ENCODE peak calls at places on chromosomes 6 and 20, in six cellular contexts. One of them, this sample, is unnamed.

GRCh38 chr6:20610636-20611200 is 76.5 kb downstream of the CDKAL1 start:
- DNase-seq in HTR-8/SVneo: no peak
- DNase-seq in H1: no peak
- DNase-seq in NCI-H1048: no peak
- DNase-seq in GM06990: no peak
- DNase-seq in H4: no peak
- DNase-seq in this sample: no peak

GRCh38 chr6:155261146-155261900 is 2.5 kb upstream of the CLDN20 start:
- DNase-seq in HTR-8/SVneo: no peak
- DNase-seq in H1: no peak
- DNase-seq in NCI-H1048: no peak
- DNase-seq in GM06990: no peak
- DNase-seq in H4: no peak
- DNase-seq in this sample: no peak

GRCh38 chr20:3911956-3912355 is 22.8 kb downstream of the PANK2 start:
- DNase-seq in GM06990: no peak
- DNase-seq in NCI-H1048: no peak
- DNase-seq in H4: no peak
- DNase-seq in HTR-8/SVneo: no peak
- DNase-seq in H1: no peak
- DNase-seq in this sample: no peak

GRCh38 chr6:143279385-143279784 is 171.1 kb downstream of the ADAT2 start:
- DNase-seq in HTR-8/SVneo: peak
- DNase-seq in H4: peak
- DNase-seq in NCI-H1048: no peak
- DNase-seq in H1: no peak
- DNase-seq in GM06990: no peak
- DNase-seq in this sample: peak

GRCh38 chr20:58405504-58406291 is 16.7 kb downstream of the VAPB start:
- DNase-seq in H4: no peak
- DNase-seq in H1: no peak
- DNase-seq in NCI-H1048: no peak
- DNase-seq in HTR-8/SVneo: no peak
- DNase-seq in GM06990: no peak
- DNase-seq in this sample: no peak

GRCh38 chr6:30744054-30744805 is at the start of gene IER3:
- DNase-seq in GM06990: peak
- DNase-seq in H4: peak
- DNase-seq in NCI-H1048: peak
- DNase-seq in HTR-8/SVneo: peak
- DNase-seq in H1: no peak
- DNase-seq in this sample: peak

GRCh38 chr6:152404458-152404857 is 232.7 kb downstream of the SYNE1 start:
- DNase-seq in NCI-H1048: no peak
- DNase-seq in GM06990: no peak
- DNase-seq in HTR-8/SVneo: no peak
- DNase-seq in H4: no peak
- DNase-seq in H1: no peak
- DNase-seq in this sample: no peak

GRCh38 chr6:122619309-122619708 is 9.1 kb downstream of the PKIB start:
- DNase-seq in GM06990: no peak
- DNase-seq in H4: no peak
- DNase-seq in NCI-H1048: no peak
- DNase-seq in H1: no peak
- DNase-seq in HTR-8/SVneo: no peak
- DNase-seq in this sample: no peak

GRCh38 chr6:31729979-31730630 is 1.0 kb upstream of the DDAH2 start:
- DNase-seq in H1: peak
- DNase-seq in HTR-8/SVneo: peak
- DNase-seq in GM06990: peak
- DNase-seq in NCI-H1048: peak
- DNase-seq in H4: peak
- DNase-seq in this sample: peak

GRCh38 chr6:152874846-152875568 is 107.8 kb downstream of the FBXO5 start:
- DNase-seq in H4: no peak
- DNase-seq in H1: no peak
- DNase-seq in HTR-8/SVneo: no peak
- DNase-seq in GM06990: no peak
- DNase-seq in NCI-H1048: no peak
- DNase-seq in this sample: no peak

GRCh38 chr6:13794184-13794583 is 20.2 kb downstream of the MCUR1 start:
- DNase-seq in H4: peak
- DNase-seq in GM06990: no peak
- DNase-seq in HTR-8/SVneo: no peak
- DNase-seq in H1: no peak
- DNase-seq in NCI-H1048: no peak
- DNase-seq in this sample: peak

GRCh38 chr6:32178547-32179440 is 589 bp downstream of the RNF5 start:
- DNase-seq in NCI-H1048: no peak
- DNase-seq in GM06990: no peak
- DNase-seq in H1: no peak
- DNase-seq in HTR-8/SVneo: no peak
- DNase-seq in H4: no peak
- DNase-seq in this sample: no peak

GRCh38 chr6:44537306-44538049 is 150.0 kb downstream of the CDC5L start:
- DNase-seq in HTR-8/SVneo: no peak
- DNase-seq in GM06990: no peak
- DNase-seq in H1: no peak
- DNase-seq in H4: no peak
- DNase-seq in NCI-H1048: no peak
- DNase-seq in this sample: no peak

GRCh38 chr6:13724174-13724573 is 12.5 kb upstream of the RANBP9 start:
- DNase-seq in GM06990: no peak
- DNase-seq in H1: no peak
- DNase-seq in H4: peak
- DNase-seq in HTR-8/SVneo: no peak
- DNase-seq in NCI-H1048: no peak
- DNase-seq in this sample: peak

GRCh38 chr6:164991573-164991972 is 317.8 kb downstream of the C6orf118 start:
- DNase-seq in HTR-8/SVneo: no peak
- DNase-seq in NCI-H1048: no peak
- DNase-seq in H1: no peak
- DNase-seq in H4: no peak
- DNase-seq in GM06990: no peak
- DNase-seq in this sample: no peak

GRCh38 chr6:3747100-3747737 is 4.3 kb downstream of the PXDC1 start:
- DNase-seq in HTR-8/SVneo: no peak
- DNase-seq in NCI-H1048: no peak
- DNase-seq in GM06990: no peak
- DNase-seq in H4: no peak
- DNase-seq in H1: no peak
- DNase-seq in this sample: no peak

GRCh38 chr6:46323312-46323965 is 152.7 kb upstream of the ENPP5 start:
- DNase-seq in HTR-8/SVneo: peak
- DNase-seq in GM06990: no peak
- DNase-seq in H1: no peak
- DNase-seq in H4: peak
- DNase-seq in NCI-H1048: no peak
- DNase-seq in this sample: peak

GRCh38 chr6:166097914-166098522 is 69.6 kb downstream of the TBXT start:
- DNase-seq in H4: peak
- DNase-seq in H1: peak
- DNase-seq in HTR-8/SVneo: peak
- DNase-seq in NCI-H1048: no peak
- DNase-seq in GM06990: peak
- DNase-seq in this sample: no peak

GRCh38 chr20:29878777-29879442 is 1378.6 kb upstream of the DEFB115 start:
- DNase-seq in HTR-8/SVneo: no peak
- DNase-seq in H1: no peak
- DNase-seq in H4: no peak
- DNase-seq in GM06990: no peak
- DNase-seq in NCI-H1048: no peak
- DNase-seq in this sample: no peak

GRCh38 chr20:373171-373890 is 7.2 kb upstream of the TRIB3 start:
- DNase-seq in HTR-8/SVneo: peak
- DNase-seq in GM06990: no peak
- DNase-seq in NCI-H1048: no peak
- DNase-seq in H1: no peak
- DNase-seq in H4: peak
- DNase-seq in this sample: peak

GRCh38 chr6:107082045-107082444 is 33.3 kb downstream of the BEND3 start:
- DNase-seq in HTR-8/SVneo: peak
- DNase-seq in GM06990: no peak
- DNase-seq in NCI-H1048: no peak
- DNase-seq in H4: no peak
- DNase-seq in H1: no peak
- DNase-seq in this sample: peak

GRCh38 chr6:119308048-119308570 is 41.5 kb downstream of the MAN1A1 start:
- DNase-seq in H1: no peak
- DNase-seq in NCI-H1048: no peak
- DNase-seq in HTR-8/SVneo: peak
- DNase-seq in H4: peak
- DNase-seq in GM06990: no peak
- DNase-seq in this sample: peak

GRCh38 chr6:170080828-170081368 is 210.0 kb downstream of the DLL1 start:
- DNase-seq in H4: no peak
- DNase-seq in HTR-8/SVneo: no peak
- DNase-seq in H1: no peak
- DNase-seq in NCI-H1048: no peak
- DNase-seq in GM06990: no peak
- DNase-seq in this sample: no peak

GRCh38 chr6:159056432-159056831 is 11.6 kb upstream of the TAGAP start:
- DNase-seq in HTR-8/SVneo: no peak
- DNase-seq in H1: no peak
- DNase-seq in GM06990: no peak
- DNase-seq in H4: no peak
- DNase-seq in NCI-H1048: no peak
- DNase-seq in this sample: no peak

GRCh38 chr6:12147557-12148316 is 135.6 kb downstream of the HIVEP1 start:
- DNase-seq in NCI-H1048: no peak
- DNase-seq in H4: no peak
- DNase-seq in HTR-8/SVneo: no peak
- DNase-seq in H1: no peak
- DNase-seq in GM06990: no peak
- DNase-seq in this sample: no peak

GRCh38 chr6:118509009-118509617 is 39.0 kb upstream of the PLN start:
- DNase-seq in GM06990: no peak
- DNase-seq in H4: peak
- DNase-seq in H1: no peak
- DNase-seq in NCI-H1048: no peak
- DNase-seq in HTR-8/SVneo: peak
- DNase-seq in this sample: peak

GRCh38 chr6:112795316-112795715 is 448.2 kb downstream of the RFPL4B start:
- DNase-seq in NCI-H1048: no peak
- DNase-seq in H1: no peak
- DNase-seq in GM06990: no peak
- DNase-seq in HTR-8/SVneo: no peak
- DNase-seq in H4: no peak
- DNase-seq in this sample: no peak